ENCODE peak calls at places on chromosomes 4 and X, in four cellular contexts. W is K562, I is A549, R is GM12878. O is an unnamed sample.

GRCh38 chrX:68647156-68647957 is at the start of gene STARD8:
- DNase-seq in W (peak), I (peak), R (no peak), O (peak)

GRCh38 chr4:69568787-69569186 is 70.7 kb downstream of the UGT2A2 start:
- DNase-seq in W (no peak), I (no peak), R (no peak), O (no peak)

GRCh38 chr4:154433543-154433942 is 58.1 kb downstream of the DCHS2 start:
- DNase-seq in W (no peak), I (no peak), R (no peak), O (no peak)

GRCh38 chr4:2096073-2096609 is 37.0 kb downstream of the NAT8L start:
- DNase-seq in W (no peak), I (no peak), R (no peak), O (no peak)

GRCh38 chrX:18666614-18667013 is 5.3 kb downstream of the RS1 start:
- DNase-seq in W (no peak), I (no peak), R (no peak), O (no peak)

GRCh38 chrX:114390251-114390796 is 193.6 kb upstream of the HTR2C start:
- DNase-seq in W (no peak), I (no peak), R (no peak), O (no peak)

GRCh38 chrX:8981742-8982141 is 52.2 kb downstream of the FAM9B start:
- DNase-seq in W (no peak), I (no peak), R (no peak), O (no peak)

GRCh38 chr4:150375025-150375424 is 206.9 kb upstream of the MAB21L2 start:
- DNase-seq in W (no peak), I (no peak), R (no peak), O (no peak)

GRCh38 chr4:102819588-102820365 is 7.6 kb downstream of the UBE2D3 start:
- DNase-seq in W (no peak), I (no peak), R (no peak), O (no peak)

GRCh38 chrX:108384783-108385182 is 53.4 kb downstream of the COL4A6 start:
- DNase-seq in W (no peak), I (no peak), R (no peak), O (no peak)

GRCh38 chr4:85495621-85496020 is 20.7 kb downstream of the ARHGAP24 start:
- DNase-seq in W (no peak), I (no peak), R (no peak), O (no peak)

GRCh38 chrX:536616-537015 is 94.0 kb upstream of the SHOX start:
- DNase-seq in W (no peak), I (no peak), R (no peak), O (no peak)

GRCh38 chrX:72071213-72071612 is 60.5 kb downstream of the RTL5 start:
- DNase-seq in W (no peak), I (no peak), R (no peak), O (no peak)

GRCh38 chrX:120310861-120311631 is at the start of gene TMEM255A:
- DNase-seq in W (no peak), I (no peak), R (no peak), O (no peak)

GRCh38 chr4:2335729-2336101 is 73.8 kb upstream of the MXD4 start:
- DNase-seq in W (no peak), I (no peak), R (no peak), O (no peak)

GRCh38 chr4:8345053-8345945 is 75.7 kb downstream of the HTRA3 start:
- DNase-seq in W (no peak), I (no peak), R (no peak), O (no peak)

GRCh38 chrX:130482871-130483270 is 81.1 kb downstream of the RBMX2 start:
- DNase-seq in W (no peak), I (no peak), R (no peak), O (no peak)

GRCh38 chr4:24794111-24794860 is 1.1 kb upstream of the SOD3 start:
- DNase-seq in W (no peak), I (no peak), R (no peak), O (no peak)

GRCh38 chr4:155978810-155979209 is 25.1 kb upstream of the CTSO start:
- DNase-seq in W (no peak), I (no peak), R (no peak), O (no peak)

DNA sequence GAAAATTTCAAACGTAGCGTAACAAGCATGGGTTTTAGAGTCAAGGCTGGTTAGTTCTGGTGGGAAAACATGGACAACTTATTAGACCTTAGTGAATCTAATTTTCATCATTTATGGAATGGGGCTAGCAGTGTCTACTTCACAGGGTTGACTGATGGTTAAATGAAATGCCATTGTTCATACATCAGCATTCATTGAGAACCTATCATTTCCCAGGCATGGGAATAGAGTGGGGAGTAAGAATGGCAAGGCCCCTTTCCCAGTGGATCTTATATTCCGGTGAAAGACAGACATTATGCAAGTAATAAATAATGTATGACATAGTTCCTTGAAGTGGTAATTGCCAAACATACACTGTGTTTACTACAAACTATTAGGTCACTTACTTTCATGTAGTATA is 30.7 kb upstream of the CTSO start:
- DNase-seq in W (no peak), I (no peak), R (no peak), O (no peak)
- TF ChIP-seq HDAC2 in W (no peak), I (no peak), R (no peak), O (no peak)

DNA sequence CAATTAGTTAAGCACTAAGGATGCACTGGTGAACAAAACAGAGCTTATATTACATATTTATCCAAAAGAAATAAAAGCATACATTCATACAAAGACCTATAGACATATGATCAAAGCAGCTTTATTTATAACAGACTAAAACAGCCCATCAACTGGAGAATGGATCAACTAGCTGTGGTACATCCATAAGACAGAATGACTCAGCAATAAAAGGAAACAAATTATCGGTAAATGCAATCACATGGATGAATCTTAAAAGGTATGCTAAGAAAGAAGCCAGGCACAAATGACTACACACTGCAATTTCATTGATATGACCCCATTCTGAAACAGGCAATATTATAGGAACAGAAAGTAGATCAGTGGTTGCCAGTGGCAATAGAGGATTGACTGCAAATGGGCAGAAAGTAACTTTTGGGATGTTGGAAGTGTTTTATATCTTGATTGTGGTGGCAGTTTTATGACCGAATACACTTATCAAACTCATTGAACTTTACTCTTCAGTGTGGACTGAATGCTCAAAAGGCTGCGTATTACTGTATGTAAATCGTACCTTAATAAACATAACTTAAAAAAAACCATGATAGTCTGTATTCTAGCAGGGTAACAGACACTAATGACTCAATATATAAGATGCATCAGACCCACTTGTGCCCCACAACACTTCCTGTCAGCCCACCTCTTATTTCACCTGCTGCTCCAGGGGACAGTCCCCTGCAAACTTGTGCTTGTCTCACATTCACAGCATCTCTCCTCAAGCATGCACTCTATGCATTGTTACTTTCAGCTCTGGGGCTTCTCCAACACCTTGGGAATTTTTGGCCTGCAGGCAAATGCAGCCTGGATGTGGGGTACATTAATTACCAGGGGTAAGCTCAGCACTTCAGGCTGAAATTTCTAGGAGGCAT is 59.1 kb downstream of the MID1IP1 start:
- DNase-seq in W (no peak), I (no peak), R (no peak), O (no peak)
- TF ChIP-seq CHD4 in W (no peak), I (no peak), R (no peak), O (no peak)

GRCh38 chr4:80367737-80368136 is 32.2 kb downstream of the CFAP299 start:
- DNase-seq in W (no peak), I (no peak), R (no peak), O (no peak)
- TF ChIP-seq HDAC2 in W (no peak), I (no peak), R (no peak), O (no peak)

GRCh38 chr4:55949480-55949802 is 696 bp downstream of the CEP135 start:
- DNase-seq in W (no peak), I (no peak), R (no peak), O (no peak)

GRCh38 chr4:55948726-55949479 is at the start of gene CEP135:
- DNase-seq in W (peak), I (peak), R (peak), O (peak)

GRCh38 chr4:55951191-55951922 is 2.6 kb downstream of the CEP135 start:
- DNase-seq in W (no peak), I (no peak), R (no peak), O (no peak)

GRCh38 chr4:55947254-55947882 is 1.4 kb upstream of the CEP135 start:
- DNase-seq in W (no peak), I (no peak), R (peak), O (no peak)

GRCh38 chr4:55947912-55948725 is 626 bp upstream of the CEP135 start:
- DNase-seq in W (peak), I (peak), R (peak), O (peak)
- TF ChIP-seq CHD4 in W (no peak), I (no peak), R (no peak), O (no peak)

GRCh38 chrX:40174594-40175415 is 77.0 kb upstream of the BCOR start:
- DNase-seq in W (no peak), I (no peak), R (no peak), O (peak)
- TF ChIP-seq HDAC2 in W (no peak), I (no peak), R (no peak), O (no peak)

GRCh38 chr4:47203593-47203992 is 172.2 kb downstream of the GABRB1 start:
- DNase-seq in W (no peak), I (no peak), R (no peak), O (no peak)

GRCh38 chr4:47213106-47213505 is 181.7 kb downstream of the GABRB1 start:
- DNase-seq in W (no peak), I (no peak), R (no peak), O (no peak)

GRCh38 chr4:47210828-47211227 is 179.5 kb downstream of the GABRB1 start:
- DNase-seq in W (no peak), I (no peak), R (no peak), O (no peak)

GRCh38 chr4:47209833-47210232 is 178.5 kb downstream of the GABRB1 start:
- DNase-seq in W (no peak), I (no peak), R (no peak), O (no peak)

GRCh38 chr4:47207555-47207954 is 176.2 kb downstream of the GABRB1 start:
- DNase-seq in W (no peak), I (no peak), R (no peak), O (no peak)
- TF ChIP-seq CHD4 in W (no peak), I (no peak), R (no peak), O (no peak)